ENCODE peak calls at places on chromosomes 3 and 15, in six cellular contexts. D, B, H, R, F and C are unnamed samples.
A peak's percentile ranks its signal among the peaks of the same experiment; 100 is the strongest.

GRCh38 chr3:172687501-172687900 is 23.4 kb downstream of the NCEH1 start:
- DNase-seq in D (no peak), B (no peak), H (no peak), R (no peak), F (no peak), C (no peak)

GRCh38 chr15:70033529-70034140 is 64.1 kb downstream of the TLE3 start:
- DNase-seq in D (no peak), B (no peak), H (no peak), R (no peak), F (peak; percentile 51), C (peak; percentile 79)

GRCh38 chr15:34721802-34722795 is 32.7 kb downstream of the GJD2 start:
- DNase-seq in D (no peak), B (no peak), H (peak; percentile 75), R (no peak), F (peak; percentile 77), C (peak; percentile 95)

GRCh38 chr3:127546970-127547733 is 43.4 kb downstream of the TPRA1 start:
- DNase-seq in D (no peak), B (no peak), H (peak; percentile 47), R (no peak), F (no peak), C (peak; percentile 76)

GRCh38 chr3:18847583-18848197 is 300.6 kb upstream of the KCNH8 start:
- DNase-seq in D (no peak), B (no peak), H (no peak), R (peak; percentile 15), F (peak; percentile 1), C (no peak)

GRCh38 chr3:61985020-61985419 is 388.3 kb downstream of the FEZF2 start:
- DNase-seq in D (no peak), B (no peak), H (no peak), R (no peak), F (peak; percentile 12), C (no peak)

GRCh38 chr15:40233727-40234577 is 4.9 kb upstream of the PAK6 start:
- DNase-seq in D (no peak), B (no peak), H (no peak), R (no peak), F (peak; percentile 59), C (no peak)

GRCh38 chr3:48472673-48472922 is 26.1 kb downstream of the ATRIP start:
- DNase-seq in D (peak; percentile 61), B (no peak), H (no peak), R (no peak), F (no peak), C (no peak)

GRCh38 chr15:34853001-34853758 is 57.8 kb upstream of the ACTC1 start:
- DNase-seq in D (no peak), B (no peak), H (no peak), R (no peak), F (no peak), C (no peak)

GRCh38 chr3:66527253-66527652 is 26.4 kb upstream of the LRIG1 start:
- DNase-seq in D (no peak), B (no peak), H (no peak), R (no peak), F (no peak), C (no peak)

GRCh38 chr3:191743283-191743682 is 282.3 kb downstream of the PYDC2 start:
- DNase-seq in D (no peak), B (no peak), H (no peak), R (no peak), F (no peak), C (no peak)

GRCh38 chr15:76075060-76075459 is 15.3 kb downstream of the TMEM266 start:
- DNase-seq in D (no peak), B (no peak), H (no peak), R (no peak), F (peak; percentile 31), C (no peak)

GRCh38 chr3:18527691-18528090 is 102.6 kb upstream of the SATB1 start:
- DNase-seq in D (no peak), B (no peak), H (no peak), R (no peak), F (no peak), C (no peak)

GRCh38 chr3:16079519-16079918 is 95.0 kb upstream of the GALNT15 start:
- DNase-seq in D (no peak), B (no peak), H (no peak), R (no peak), F (no peak), C (no peak)

GRCh38 chr3:15161113-15161512 is 44.9 kb upstream of the CAPN7 start:
- DNase-seq in D (no peak), B (no peak), H (no peak), R (no peak), F (no peak), C (no peak)

GRCh38 chr15:41954036-41954435 is 18.3 kb downstream of the EHD4 start:
- DNase-seq in D (no peak), B (no peak), H (no peak), R (no peak), F (no peak), C (no peak)

GRCh38 chr15:25544076-25544475 is 105.3 kb upstream of the UBE3A start:
- DNase-seq in D (no peak), B (no peak), H (no peak), R (no peak), F (no peak), C (no peak)

GRCh38 chr3:195160257-195160898 is 110.6 kb downstream of the XXYLT1 start:
- DNase-seq in D (no peak), B (no peak), H (no peak), R (no peak), F (no peak), C (no peak)

GRCh38 chr3:107600784-107601183 is 78.0 kb downstream of the BBX start:
- DNase-seq in D (no peak), B (no peak), H (no peak), R (no peak), F (no peak), C (no peak)

GRCh38 chr3:115651089-115651488 is 27.8 kb downstream of the GAP43 start:
- DNase-seq in D (no peak), B (no peak), H (no peak), R (no peak), F (no peak), C (no peak)

GRCh38 chr3:129313983-129314756 is 35.5 kb downstream of the HMCES start:
- DNase-seq in D (no peak), B (no peak), H (no peak), R (no peak), F (no peak), C (no peak)

GRCh38 chr3:6915898-6916297 is 55.0 kb downstream of the GRM7 start:
- DNase-seq in D (no peak), B (no peak), H (no peak), R (no peak), F (no peak), C (no peak)

GRCh38 chr3:181454451-181455027 is 257.2 kb upstream of the SOX2 start:
- DNase-seq in D (no peak), B (no peak), H (no peak), R (no peak), F (no peak), C (no peak)

GRCh38 chr3:177676148-177676547 is 478.9 kb upstream of the TBL1XR1 start:
- DNase-seq in D (no peak), B (no peak), H (no peak), R (no peak), F (no peak), C (no peak)

GRCh38 chr15:38709196-38709595 is 144.6 kb upstream of the RASGRP1 start:
- DNase-seq in D (no peak), B (no peak), H (no peak), R (no peak), F (no peak), C (no peak)

GRCh38 chr3:1600206-1600605 is 498.5 kb upstream of the CNTN4 start:
- DNase-seq in D (no peak), B (no peak), H (no peak), R (no peak), F (no peak), C (no peak)

GRCh38 chr15:70474682-70475438 is 288.5 kb downstream of the UACA start:
- DNase-seq in D (peak; percentile 89), B (no peak), H (peak; percentile 40), R (no peak), F (peak; percentile 92), C (peak; percentile 96)